ENCODE peak calls at places on chromosomes 1 and 21, in four cellular contexts. O is aorta; S is left ventricle myocardium inferior; W is CD8-positive, alpha-beta T cell. J is an unnamed sample.

GRCh38 chr1:26351591-26352337 is 2.2 kb downstream of the CRYBG2 start:
- DNase-seq in O (no peak), S (no peak), W (no peak), J (no peak)

GRCh38 chr1:24186711-24186992 is 437 bp downstream of the IFNLR1 start:
- DNase-seq in O (no peak), S (no peak), W (no peak), J (no peak)

GRCh38 chr1:115672224-115673009 is 30.6 kb downstream of the VANGL1 start:
- DNase-seq in O (no peak), S (no peak), W (no peak), J (no peak)

GRCh38 chr1:98991127-98992003 is 13.3 kb downstream of the PLPPR5 start:
- DNase-seq in O (no peak), S (no peak), W (no peak), J (no peak)

GRCh38 chr1:175481126-175482071 is 262.0 kb downstream of the TNR start:
- DNase-seq in O (no peak), S (no peak), W (no peak), J (peak; percentile 7)

GRCh38 chr21:43975469-43976098 is 36.5 kb upstream of the TRAPPC10 start:
- DNase-seq in O (peak; percentile 91), S (peak; percentile 76), W (peak; percentile 85), J (peak; percentile 39)

GRCh38 chr1:114040273-114041043 is 61.2 kb downstream of the OLFML3 start:
- DNase-seq in O (no peak), S (no peak), W (no peak), J (no peak)

GRCh38 chr1:20430355-20431290 is 55.4 kb downstream of the CAMK2N1 start:
- DNase-seq in O (no peak), S (no peak), W (peak; percentile 22), J (peak; percentile 74)

GRCh38 chr1:150106331-150106730 is 38.8 kb downstream of the VPS45 start:
- DNase-seq in O (no peak), S (no peak), W (peak; percentile 16), J (no peak)

GRCh38 chr1:183323849-183324683 is 94.1 kb downstream of the NMNAT2 start:
- DNase-seq in O (no peak), S (no peak), W (no peak), J (no peak)

GRCh38 chr1:160858127-160858909 is 4.4 kb downstream of the CD244 start:
- DNase-seq in O (no peak), S (peak; percentile 29), W (no peak), J (no peak)

GRCh38 chr1:235583511-235584001 is 66.0 kb downstream of the GNG4 start:
- DNase-seq in O (no peak), S (no peak), W (no peak), J (no peak)

GRCh38 chr1:192557841-192558595 is 17.6 kb upstream of the RGS1 start:
- DNase-seq in O (no peak), S (no peak), W (no peak), J (no peak)

GRCh38 chr1:112651205-112651604 is 23.3 kb upstream of the MOV10 start:
- DNase-seq in O (no peak), S (no peak), W (no peak), J (no peak)

GRCh38 chr1:197915217-197915616 is 2.0 kb upstream of the LHX9 start:
- DNase-seq in O (no peak), S (no peak), W (no peak), J (no peak)

GRCh38 chr1:26190373-26190987 is at the start of gene CATSPER4:
- DNase-seq in O (no peak), S (no peak), W (no peak), J (peak; percentile 84)

GRCh38 chr1:55466343-55466742 is 251.2 kb upstream of the USP24 start:
- DNase-seq in O (no peak), S (no peak), W (no peak), J (no peak)

GRCh38 chr1:43977376-43978263 is 1.4 kb upstream of the B4GALT2 start:
- DNase-seq in O (no peak), S (no peak), W (no peak), J (no peak)

DNA sequence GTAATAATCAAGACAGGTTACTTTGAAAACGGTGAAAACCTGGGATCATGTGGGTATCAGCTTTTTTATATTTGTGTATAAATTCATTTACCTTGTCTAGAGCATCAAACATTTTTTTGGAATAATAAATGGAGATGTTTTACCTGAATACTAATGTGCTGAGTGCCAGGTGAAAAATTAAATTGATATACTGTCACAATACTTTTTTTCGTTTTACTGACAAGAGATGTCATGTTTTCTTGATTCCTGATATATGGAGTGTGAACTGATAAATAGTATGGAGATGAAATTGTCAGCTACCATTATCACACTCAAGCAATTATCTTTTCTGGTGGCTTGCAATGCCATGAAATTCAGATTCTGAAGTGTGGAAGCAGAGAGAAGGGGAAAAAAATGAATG is 47.2 kb upstream of the ZRANB2 start:
- DNase-seq in O (no peak), S (no peak), W (no peak), J (no peak)
- H3K9me3 ChIP-seq in O (peaks cover 9% of the 10 kb centered on the region), S (peaks cover 96% of the 10 kb centered on the region), W (peaks cover 3% of the 10 kb centered on the region), J (no peaks in the 10 kb centered on the region)

GRCh38 chr1:179083533-179083932 is 1.7 kb downstream of the TOR3A start:
- DNase-seq in O (no peak), S (no peak), W (no peak), J (no peak)
- H3K4me1 ChIP-seq in O (peaks cover 3% of the 10 kb centered on the region), S (peaks cover 40% of the 10 kb centered on the region), W (peaks cover 20% of the 10 kb centered on the region), J (peaks cover 8% of the 10 kb centered on the region)

GRCh38 chr1:173048629-173049326 is 2.0 kb downstream of the TNFSF18 start:
- DNase-seq in O (no peak), S (no peak), W (no peak), J (no peak)
- H3K27ac ChIP-seq in O (no peak overlapping the region), S (no peak overlapping the region), W (no peak overlapping the region), J (no peak overlapping the region)

GRCh38 chr21:20250337-20250736 is 747.9 kb upstream of the NCAM2 start:
- DNase-seq in O (no peak), S (no peak), W (no peak), J (no peak)

GRCh38 chr21:20254964-20255363 is 743.2 kb upstream of the NCAM2 start:
- DNase-seq in O (no peak), S (no peak), W (no peak), J (no peak)

GRCh38 chr21:20253261-20253660 is 744.9 kb upstream of the NCAM2 start:
- DNase-seq in O (no peak), S (no peak), W (no peak), J (no peak)

DNA sequence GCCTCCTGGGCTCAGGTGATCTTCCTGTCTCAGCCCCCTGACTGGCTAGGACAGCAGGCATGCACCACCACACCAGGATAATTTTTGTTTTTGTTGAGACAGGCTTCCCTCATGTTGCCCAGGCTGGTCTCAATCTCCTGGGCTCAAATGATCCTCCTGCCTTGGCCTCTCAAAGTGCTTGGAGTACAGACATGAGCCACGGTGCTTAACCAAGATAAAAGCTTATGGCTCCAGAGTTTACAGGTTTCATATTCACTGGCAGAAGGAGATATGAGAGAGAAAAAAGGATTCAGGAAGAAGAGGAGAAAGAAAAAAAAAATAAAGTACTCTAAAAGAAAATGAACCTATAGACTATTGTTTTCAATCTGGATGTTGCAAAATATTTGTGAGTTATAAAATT is 748.8 kb upstream of the NCAM2 start:
- DNase-seq in O (no peak), S (no peak), W (no peak), J (no peak)
- H3K9me3 ChIP-seq in O (no peaks in the 10 kb centered on the region), S (no peaks in the 10 kb centered on the region), W (peaks cover 3% of the 10 kb centered on the region), J (no peaks in the 10 kb centered on the region)

DNA sequence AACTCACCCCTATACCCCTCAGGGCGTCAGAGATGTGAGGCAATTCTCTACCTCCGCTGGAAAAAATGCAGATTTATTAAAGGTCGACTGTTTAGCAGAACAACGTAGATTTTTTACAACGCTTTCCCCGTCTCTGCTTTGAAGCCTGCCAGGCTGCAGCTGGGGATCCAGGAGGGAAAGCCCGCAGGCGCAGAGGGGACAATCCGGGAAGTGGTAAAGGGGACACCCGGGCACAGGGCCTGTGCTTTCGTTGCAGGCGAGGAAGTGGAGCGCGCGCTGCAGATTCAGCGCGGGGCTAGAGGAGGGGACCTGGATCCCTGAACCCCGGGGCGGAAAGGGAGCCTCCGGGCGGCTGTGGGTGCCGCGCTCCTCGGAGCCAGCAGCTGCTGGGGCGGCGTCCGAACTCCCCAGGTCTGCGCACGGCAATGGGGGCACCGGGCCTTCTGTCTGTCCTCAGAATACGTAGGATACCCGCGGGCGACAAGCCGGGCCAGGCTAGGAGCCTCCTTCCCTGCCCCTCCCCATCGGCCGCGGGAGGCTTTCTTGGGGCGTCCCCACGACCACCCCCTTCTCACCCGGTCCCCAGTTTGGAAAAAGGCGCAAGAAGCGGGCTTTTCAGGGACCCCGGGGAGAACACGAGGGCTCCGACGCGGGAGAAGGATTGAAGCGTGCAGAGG is 5.5 kb downstream of the SIM2 start:
- DNase-seq in O (peak; percentile 68), S (no peak), W (no peak), J (no peak)
- H3K4me1 ChIP-seq in O (no peaks in the 10 kb centered on the region), S (peaks cover 76% of the 10 kb centered on the region), W (peaks cover 75% of the 10 kb centered on the region), J (peaks cover 8% of the 10 kb centered on the region)

DNA sequence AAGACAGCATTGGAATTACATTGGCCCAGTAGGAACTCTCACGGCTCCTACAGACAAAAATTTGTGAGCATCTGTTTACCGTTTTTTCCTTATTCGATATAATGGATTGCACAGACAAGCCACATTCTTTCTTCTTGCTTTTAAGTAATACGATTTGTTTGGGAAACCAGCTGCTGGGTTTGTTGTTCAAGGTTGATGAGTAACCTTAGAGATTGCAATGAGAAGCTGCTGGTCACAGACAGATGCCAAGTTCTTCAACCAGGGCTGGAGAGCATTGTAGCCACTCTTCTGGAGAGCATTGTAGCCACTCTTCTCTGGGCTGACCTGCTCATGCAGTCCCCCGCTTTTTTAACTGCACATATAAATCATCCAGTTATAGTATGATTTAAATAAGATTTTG is 1.4 kb upstream of the MIA3 start:
- DNase-seq in O (no peak), S (no peak), W (no peak), J (no peak)
- H3K27ac ChIP-seq in O (no peak overlapping the region), S (no peak overlapping the region), W (no peak overlapping the region), J (no peak overlapping the region)

GRCh38 chr1:111104981-111105380 is 34.9 kb downstream of the DRAM2 start:
- DNase-seq in O (no peak), S (no peak), W (no peak), J (no peak)

GRCh38 chr1:111101854-111102642 is 37.8 kb downstream of the DRAM2 start:
- DNase-seq in O (no peak), S (no peak), W (no peak), J (no peak)

GRCh38 chr1:111097356-111098099 is 42.4 kb downstream of the DRAM2 start:
- DNase-seq in O (no peak), S (no peak), W (no peak), J (no peak)

GRCh38 chr1:111099289-111099688 is 40.6 kb downstream of the DRAM2 start:
- DNase-seq in O (no peak), S (no peak), W (no peak), J (no peak)
- H3K9me3 ChIP-seq in O (peaks cover 15% of the 10 kb centered on the region), S (peaks cover 75% of the 10 kb centered on the region), W (peaks cover 7% of the 10 kb centered on the region), J (no peaks in the 10 kb centered on the region)

DNA sequence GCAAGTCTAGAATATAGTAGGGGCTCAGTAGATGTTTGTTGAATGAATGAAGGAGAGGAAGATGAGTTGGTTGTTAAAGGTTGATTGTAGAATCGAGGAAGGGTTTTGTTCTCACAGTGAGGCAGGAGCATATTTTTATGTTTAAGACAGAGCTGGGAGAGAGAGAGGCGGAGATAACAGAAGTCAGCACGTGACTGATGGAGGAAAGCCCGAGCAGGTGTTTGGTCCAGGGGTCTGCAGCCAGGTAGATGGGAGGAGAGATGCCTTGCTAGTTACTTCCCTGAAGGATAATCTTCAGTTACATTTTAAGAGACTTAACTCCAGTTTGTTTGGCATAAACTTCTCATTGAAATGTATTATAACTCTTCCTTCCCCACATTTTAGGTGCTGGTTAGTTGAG is 86.8 kb downstream of the DYRK1A start:
- DNase-seq in O (no peak), S (no peak), W (no peak), J (no peak)
- H3K4me1 ChIP-seq in O (peaks cover 5% of the 10 kb centered on the region), S (peaks cover 98% of the 10 kb centered on the region), W (peaks cover 46% of the 10 kb centered on the region), J (peaks cover 3% of the 10 kb centered on the region)